ENCODE peak calls at places on chromosomes 3 and 15, in nine cellular contexts. C is breast epithelium, W is spleen, N is stomach, I is sigmoid colon, U is GM12878, E is prostate gland, X is upper lobe of left lung, O is K562. G is an unnamed sample.

GRCh38 chr15:57921371-57921770 is 144.1 kb downstream of the ALDH1A2 start:
- DNase-seq in W (no peak), C (no peak), O (no peak), N (no peak), E (no peak), I (no peak), U (no peak), X (no peak), G (no peak)

GRCh38 chr3:155519081-155519480 is 225.6 kb upstream of the STRIT1 start:
- DNase-seq in N (no peak), W (no peak), U (no peak), I (no peak), O (no peak), X (no peak), C (no peak), E (no peak), G (no peak)

GRCh38 chr3:153252963-153253362 is 90.9 kb downstream of the RAP2B start:
- DNase-seq in E (no peak), I (no peak), C (no peak), W (no peak), X (no peak), O (no peak), N (no peak), U (no peak), G (no peak)

GRCh38 chr3:11204697-11205397 is 50.6 kb downstream of the HRH1 start:
- DNase-seq in I (peak; percentile 32), C (no peak), O (no peak), E (no peak), N (no peak), X (no peak), W (no peak), U (no peak), G (no peak)

GRCh38 chr3:39531066-39531465 is 63.6 kb downstream of the MOBP start:
- DNase-seq in W (no peak), C (no peak), U (no peak), O (no peak), I (no peak), X (no peak), N (no peak), E (no peak), G (no peak)

GRCh38 chr15:86916671-86917450 is 837.2 kb downstream of the AGBL1 start:
- DNase-seq in E (peak; percentile 38), W (no peak), N (no peak), I (peak; percentile 69), U (no peak), O (no peak), C (no peak), X (no peak), G (peak; percentile 66)

GRCh38 chr15:99442268-99442897 is 123.4 kb upstream of the MEF2A start:
- DNase-seq in C (no peak), N (peak; percentile 71), X (peak; percentile 45), E (peak; percentile 21), O (no peak), U (no peak), W (no peak), I (peak; percentile 78), G (peak; percentile 91)

GRCh38 chr3:194571491-194571941 is 61.7 kb downstream of the TMEM44 start:
- DNase-seq in W (no peak), U (no peak), E (no peak), C (no peak), X (no peak), O (no peak), N (no peak), I (no peak), G (no peak)

GRCh38 chr15:78234515-78235040 is at the start of gene ACSBG1:
- DNase-seq in W (peak; percentile 31), O (no peak), U (no peak), I (peak; percentile 47), N (no peak), C (peak; percentile 36), E (no peak), X (no peak), G (no peak)

GRCh38 chr15:78229431-78230406 is 4.6 kb downstream of the ACSBG1 start:
- DNase-seq in W (peak; percentile 65), O (no peak), I (peak; percentile 53), X (no peak), E (no peak), N (no peak), U (no peak), C (no peak), G (no peak)

GRCh38 chr15:78233496-78233895 is 869 bp downstream of the ACSBG1 start:
- DNase-seq in I (peak; percentile 39), W (peak; percentile 34), N (no peak), U (no peak), C (no peak), O (no peak), E (no peak), X (no peak), G (no peak)

GRCh38 chr15:78236491-78236890 is 2.1 kb upstream of the ACSBG1 start:
- DNase-seq in E (no peak), N (no peak), U (no peak), X (no peak), I (peak; percentile 57), C (peak; percentile 24), W (peak; percentile 54), O (no peak), G (no peak)

GRCh38 chr15:78232951-78233350 is 1.4 kb downstream of the ACSBG1 start:
- DNase-seq in C (no peak), W (peak; percentile 34), U (no peak), X (no peak), N (no peak), I (peak; percentile 53), E (no peak), O (no peak), G (no peak)
- H3K4me3 ChIP-seq in C (no peak overlapping the region), W (no peak overlapping the region), U (no peak overlapping the region), X (no peak overlapping the region), N (no peak overlapping the region), I (no peak overlapping the region), E (no peak overlapping the region), O (no peak overlapping the region), G (no peak overlapping the region)

GRCh38 chr3:185353225-185353624 is 9.7 kb upstream of the MAP3K13 start:
- DNase-seq in E (no peak), N (no peak), O (no peak), U (no peak), X (no peak), I (no peak), C (no peak), W (no peak), G (no peak)

GRCh38 chr3:185350841-185351240 is 12.1 kb upstream of the MAP3K13 start:
- DNase-seq in U (no peak), I (no peak), W (no peak), E (no peak), C (no peak), N (no peak), X (no peak), O (no peak), G (no peak)

GRCh38 chr3:185351371-185351770 is 11.6 kb upstream of the MAP3K13 start:
- DNase-seq in X (no peak), I (no peak), W (no peak), O (no peak), N (no peak), E (no peak), U (no peak), C (no peak), G (no peak)

GRCh38 chr3:185353823-185354614 is 8.9 kb upstream of the MAP3K13 start:
- DNase-seq in N (peak; percentile 79), W (peak; percentile 81), C (peak; percentile 61), E (peak; percentile 35), O (peak; percentile 68), I (peak; percentile 72), U (peak; percentile 75), X (peak; percentile 85), G (no peak)
- TF ChIP-seq POLR2A in N (no peak), W (no peak), C (no peak), E (no peak), O (no peak), I (no peak), U (no peak), X (no peak), G (no peak)

GRCh38 chr3:26474706-26475105 is 147.9 kb upstream of the LRRC3B start:
- DNase-seq in E (no peak), N (no peak), W (no peak), C (no peak), U (no peak), X (no peak), O (no peak), I (no peak), G (no peak)
- TF ChIP-seq POLR2AphosphoS5 in E (no peak), N (no peak), W (no peak), C (no peak), U (no peak), X (no peak), O (no peak), I (no peak), G (no peak)

DNA sequence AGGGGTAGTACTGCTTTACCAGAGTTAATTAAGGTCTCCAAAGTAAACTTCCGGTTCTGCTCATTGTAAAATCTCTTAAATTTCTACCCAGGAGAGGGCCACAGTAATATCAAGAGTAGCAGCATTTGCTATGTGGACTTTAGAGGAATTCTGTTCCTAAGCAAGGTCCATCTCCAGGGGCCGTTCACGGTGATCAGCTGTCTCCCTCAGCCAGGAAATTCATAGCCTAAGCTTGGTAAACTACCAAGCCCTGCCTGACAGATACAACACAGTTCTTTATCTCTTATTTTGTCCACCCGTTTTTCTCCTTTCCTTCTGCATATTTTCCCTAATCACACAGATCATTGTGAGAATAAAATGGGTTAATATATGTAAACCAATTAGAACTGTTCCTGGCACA is 2.3 kb downstream of the DUT start:
- DNase-seq in I (no peak), U (no peak), C (no peak), E (no peak), W (no peak), O (no peak), N (no peak), X (no peak), G (no peak)
- H3K4me3 ChIP-seq in I (no peak overlapping the region), U (peak overlapping the region; percentile 91), C (no peak overlapping the region), E (no peak overlapping the region), W (no peak overlapping the region), O (peak overlapping the region; percentile 88), N (no peak overlapping the region), X (no peak overlapping the region), G (no peak overlapping the region)

DNA sequence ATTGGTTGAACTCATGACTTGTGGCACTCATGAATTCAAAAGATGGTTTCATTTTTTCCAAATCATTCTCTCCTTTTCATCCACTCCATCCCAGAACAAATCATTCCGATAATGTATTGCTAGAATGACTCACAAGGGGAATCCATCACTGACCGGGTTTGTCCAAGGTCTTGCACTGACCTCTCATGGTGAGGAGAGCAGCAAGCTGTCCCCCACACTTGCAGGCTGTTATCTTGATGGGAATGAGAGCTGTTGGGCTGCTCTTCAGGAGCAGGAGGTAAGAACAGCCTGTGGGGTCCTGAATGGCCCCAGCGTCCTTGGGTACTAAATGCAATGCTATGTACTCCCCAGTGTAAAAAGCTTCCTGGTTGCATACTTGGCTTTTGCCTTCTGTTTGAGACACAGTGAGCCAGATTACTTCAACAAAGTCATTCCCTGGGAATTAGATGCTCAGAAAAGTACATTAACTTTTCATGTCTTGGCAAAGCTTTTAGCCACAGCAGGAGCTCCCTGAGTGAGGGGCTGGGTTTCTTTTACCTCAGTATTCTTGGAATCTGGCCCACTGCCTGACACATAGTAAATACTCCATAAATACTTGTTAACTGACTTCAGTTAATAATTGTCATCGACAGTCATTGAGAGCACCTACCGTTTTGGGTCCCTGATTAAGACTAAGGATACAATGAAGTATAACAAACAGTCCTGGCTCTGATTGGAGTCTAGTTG is 24.1 kb downstream of the CCNL1 start:
- DNase-seq in N (no peak), U (no peak), W (no peak), O (peak; percentile 38), X (no peak), I (no peak), E (no peak), C (no peak), G (no peak)
- TF ChIP-seq POLR2A in N (no peak), U (no peak), W (no peak), O (no peak), X (no peak), I (no peak), E (no peak), C (no peak), G (no peak)

GRCh38 chr3:51392301-51393095 is 1.4 kb downstream of the RBM15B start:
- DNase-seq in N (no peak), I (no peak), O (peak; percentile 13), W (peak; percentile 83), C (no peak), X (no peak), U (no peak), E (no peak), G (no peak)
- TF ChIP-seq POLR2AphosphoS5 in N (no peak), I (no peak), O (no peak), W (no peak), C (no peak), X (no peak), U (no peak), E (no peak), G (no peak)

G was measured in esophagus muscularis mucosa.